ENCODE peak calls at places on chromosomes 5 and 9, in six cellular contexts. One of them, this sample, is unnamed.

GRCh38 chr5:133327946-133328401 is 276.2 kb downstream of the HSPA4 start:
- DNase-seq in T-cell: no peak
- DNase-seq in DND-41: no peak
- DNase-seq in heart right ventricle: no peak
- DNase-seq in activated naive CD4-positive, alpha-beta T cell treated with Interleukin-2 at 50 U/mL for 16 hours: no peak
- DNase-seq in activated T-helper 1 cell treated with Interleukin-2 at 50 U/mL for 16 hours: no peak
- DNase-seq in this sample: no peak

GRCh38 chr5:159098285-159099048 is 1.2 kb downstream of the EBF1 start:
- DNase-seq in T-cell: no peak
- DNase-seq in DND-41: no peak
- DNase-seq in heart right ventricle: no peak
- DNase-seq in activated naive CD4-positive, alpha-beta T cell treated with Interleukin-2 at 50 U/mL for 16 hours: no peak
- DNase-seq in activated T-helper 1 cell treated with Interleukin-2 at 50 U/mL for 16 hours: no peak
- DNase-seq in this sample: no peak

GRCh38 chr5:167633931-167634341 is 657.5 kb upstream of the WWC1 start:
- DNase-seq in T-cell: no peak
- DNase-seq in DND-41: no peak
- DNase-seq in heart right ventricle: no peak
- DNase-seq in activated naive CD4-positive, alpha-beta T cell treated with Interleukin-2 at 50 U/mL for 16 hours: no peak
- DNase-seq in activated T-helper 1 cell treated with Interleukin-2 at 50 U/mL for 16 hours: no peak
- DNase-seq in this sample: no peak

GRCh38 chr5:131303537-131303936 is 39.7 kb downstream of the CDC42SE2 start:
- DNase-seq in T-cell: no peak
- DNase-seq in DND-41: no peak
- DNase-seq in heart right ventricle: no peak
- DNase-seq in activated naive CD4-positive, alpha-beta T cell treated with Interleukin-2 at 50 U/mL for 16 hours: no peak
- DNase-seq in activated T-helper 1 cell treated with Interleukin-2 at 50 U/mL for 16 hours: no peak
- DNase-seq in this sample: no peak

GRCh38 chr5:4511996-4512656 is 628.0 kb upstream of the ADAMTS16 start:
- DNase-seq in T-cell: no peak
- DNase-seq in DND-41: peak
- DNase-seq in heart right ventricle: peak
- DNase-seq in activated naive CD4-positive, alpha-beta T cell treated with Interleukin-2 at 50 U/mL for 16 hours: no peak
- DNase-seq in activated T-helper 1 cell treated with Interleukin-2 at 50 U/mL for 16 hours: no peak
- DNase-seq in this sample: peak

GRCh38 chr5:10632110-10632903 is 68.4 kb downstream of the ANKRD33B start:
- DNase-seq in T-cell: no peak
- DNase-seq in DND-41: no peak
- DNase-seq in heart right ventricle: no peak
- DNase-seq in activated naive CD4-positive, alpha-beta T cell treated with Interleukin-2 at 50 U/mL for 16 hours: peak
- DNase-seq in activated T-helper 1 cell treated with Interleukin-2 at 50 U/mL for 16 hours: no peak
- DNase-seq in this sample: no peak

GRCh38 chr5:149166128-149166527 is 24.8 kb downstream of the ABLIM3 start:
- DNase-seq in T-cell: no peak
- DNase-seq in DND-41: no peak
- DNase-seq in heart right ventricle: no peak
- DNase-seq in activated naive CD4-positive, alpha-beta T cell treated with Interleukin-2 at 50 U/mL for 16 hours: no peak
- DNase-seq in activated T-helper 1 cell treated with Interleukin-2 at 50 U/mL for 16 hours: no peak
- DNase-seq in this sample: no peak

GRCh38 chr5:138824924-138825863 is 49.9 kb downstream of the LRRTM2 start:
- DNase-seq in T-cell: no peak
- DNase-seq in DND-41: no peak
- DNase-seq in heart right ventricle: no peak
- DNase-seq in activated naive CD4-positive, alpha-beta T cell treated with Interleukin-2 at 50 U/mL for 16 hours: no peak
- DNase-seq in activated T-helper 1 cell treated with Interleukin-2 at 50 U/mL for 16 hours: no peak
- DNase-seq in this sample: no peak

GRCh38 chr5:34571380-34572041 is 84.6 kb upstream of the RAI14 start:
- DNase-seq in T-cell: no peak
- DNase-seq in DND-41: no peak
- DNase-seq in heart right ventricle: no peak
- DNase-seq in activated naive CD4-positive, alpha-beta T cell treated with Interleukin-2 at 50 U/mL for 16 hours: no peak
- DNase-seq in activated T-helper 1 cell treated with Interleukin-2 at 50 U/mL for 16 hours: no peak
- DNase-seq in this sample: no peak

GRCh38 chr9:109512170-109512756 is 14.2 kb upstream of the PTPN3 start:
- DNase-seq in T-cell: no peak
- DNase-seq in DND-41: no peak
- DNase-seq in heart right ventricle: no peak
- DNase-seq in activated naive CD4-positive, alpha-beta T cell treated with Interleukin-2 at 50 U/mL for 16 hours: no peak
- DNase-seq in activated T-helper 1 cell treated with Interleukin-2 at 50 U/mL for 16 hours: no peak
- DNase-seq in this sample: no peak

GRCh38 chr5:2441496-2442180 is 309.8 kb downstream of the IRX2 start:
- DNase-seq in T-cell: no peak
- DNase-seq in DND-41: no peak
- DNase-seq in heart right ventricle: no peak
- DNase-seq in activated naive CD4-positive, alpha-beta T cell treated with Interleukin-2 at 50 U/mL for 16 hours: no peak
- DNase-seq in activated T-helper 1 cell treated with Interleukin-2 at 50 U/mL for 16 hours: no peak
- DNase-seq in this sample: no peak

GRCh38 chr9:70613024-70613768 is 198.7 kb upstream of the KLF9 start:
- DNase-seq in T-cell: no peak
- DNase-seq in DND-41: no peak
- DNase-seq in heart right ventricle: no peak
- DNase-seq in activated naive CD4-positive, alpha-beta T cell treated with Interleukin-2 at 50 U/mL for 16 hours: no peak
- DNase-seq in activated T-helper 1 cell treated with Interleukin-2 at 50 U/mL for 16 hours: no peak
- DNase-seq in this sample: no peak

GRCh38 chr5:35860686-35861085 is 4.0 kb downstream of the IL7R start:
- DNase-seq in T-cell: no peak
- DNase-seq in DND-41: no peak
- DNase-seq in heart right ventricle: no peak
- DNase-seq in activated naive CD4-positive, alpha-beta T cell treated with Interleukin-2 at 50 U/mL for 16 hours: no peak
- DNase-seq in activated T-helper 1 cell treated with Interleukin-2 at 50 U/mL for 16 hours: no peak
- DNase-seq in this sample: no peak

GRCh38 chr9:35669331-35670145 is 4.2 kb upstream of the CA9 start:
- DNase-seq in T-cell: no peak
- DNase-seq in DND-41: no peak
- DNase-seq in heart right ventricle: no peak
- DNase-seq in activated naive CD4-positive, alpha-beta T cell treated with Interleukin-2 at 50 U/mL for 16 hours: no peak
- DNase-seq in activated T-helper 1 cell treated with Interleukin-2 at 50 U/mL for 16 hours: no peak
- DNase-seq in this sample: no peak

GRCh38 chr9:87882627-87883026 is at the start of gene SPATA31E1:
- DNase-seq in T-cell: no peak
- DNase-seq in DND-41: no peak
- DNase-seq in heart right ventricle: no peak
- DNase-seq in activated naive CD4-positive, alpha-beta T cell treated with Interleukin-2 at 50 U/mL for 16 hours: no peak
- DNase-seq in activated T-helper 1 cell treated with Interleukin-2 at 50 U/mL for 16 hours: no peak
- DNase-seq in this sample: no peak

GRCh38 chr5:148343603-148344230 is 8.4 kb downstream of the SPINK9 start:
- DNase-seq in T-cell: no peak
- DNase-seq in DND-41: no peak
- DNase-seq in heart right ventricle: no peak
- DNase-seq in activated naive CD4-positive, alpha-beta T cell treated with Interleukin-2 at 50 U/mL for 16 hours: no peak
- DNase-seq in activated T-helper 1 cell treated with Interleukin-2 at 50 U/mL for 16 hours: no peak
- DNase-seq in this sample: no peak

GRCh38 chr5:127660048-127660733 is 11.3 kb downstream of the CTXN3 start:
- DNase-seq in T-cell: no peak
- DNase-seq in DND-41: no peak
- DNase-seq in heart right ventricle: no peak
- DNase-seq in activated naive CD4-positive, alpha-beta T cell treated with Interleukin-2 at 50 U/mL for 16 hours: no peak
- DNase-seq in activated T-helper 1 cell treated with Interleukin-2 at 50 U/mL for 16 hours: no peak
- DNase-seq in this sample: no peak

GRCh38 chr5:17614872-17615605 is 4.8 kb downstream of the TAF11L12 start:
- DNase-seq in T-cell: no peak
- DNase-seq in DND-41: no peak
- DNase-seq in heart right ventricle: no peak
- DNase-seq in activated naive CD4-positive, alpha-beta T cell treated with Interleukin-2 at 50 U/mL for 16 hours: no peak
- DNase-seq in activated T-helper 1 cell treated with Interleukin-2 at 50 U/mL for 16 hours: no peak
- DNase-seq in this sample: no peak

GRCh38 chr9:32705059-32705458 is 69.6 kb upstream of the TAF1L start:
- DNase-seq in T-cell: no peak
- DNase-seq in DND-41: no peak
- DNase-seq in heart right ventricle: no peak
- DNase-seq in activated naive CD4-positive, alpha-beta T cell treated with Interleukin-2 at 50 U/mL for 16 hours: no peak
- DNase-seq in activated T-helper 1 cell treated with Interleukin-2 at 50 U/mL for 16 hours: no peak
- DNase-seq in this sample: no peak

GRCh38 chr5:132180134-132180745 is 47.4 kb downstream of the P4HA2 start:
- DNase-seq in T-cell: no peak
- DNase-seq in DND-41: no peak
- DNase-seq in heart right ventricle: no peak
- DNase-seq in activated naive CD4-positive, alpha-beta T cell treated with Interleukin-2 at 50 U/mL for 16 hours: no peak
- DNase-seq in activated T-helper 1 cell treated with Interleukin-2 at 50 U/mL for 16 hours: no peak
- DNase-seq in this sample: no peak